ENCODE peak calls at places on chromosomes 3 and 15, in seven cellular contexts. H, O, A, W, K, T and G are unnamed samples.

GRCh38 chr3:155024006-155024638 is 56.0 kb upstream of the MME start:
- DNase-seq in H (no peak), O (no peak), A (no peak), W (no peak), K (no peak), T (no peak), G (no peak)

GRCh38 chr15:32705450-32705849 is 12.4 kb upstream of the GREM1 start:
- DNase-seq in H (no peak), O (no peak), A (no peak), W (no peak), K (no peak), T (no peak), G (no peak)

GRCh38 chr15:84658788-84659411 is 901 bp upstream of the NMB start:
- DNase-seq in H (no peak), O (no peak), A (no peak), W (no peak), K (no peak), T (no peak), G (no peak)

GRCh38 chr15:31342781-31343626 is 16.4 kb downstream of the KLF13 start:
- DNase-seq in H (no peak), O (no peak), A (no peak), W (no peak), K (no peak), T (no peak), G (peak)

GRCh38 chr3:175270199-175270837 is 411.2 kb downstream of the NAALADL2 start:
- DNase-seq in H (no peak), O (no peak), A (no peak), W (no peak), K (no peak), T (no peak), G (no peak)

GRCh38 chr3:188137062-188137461 is 16.9 kb upstream of the LPP start:
- DNase-seq in H (no peak), O (no peak), A (no peak), W (no peak), K (no peak), T (no peak), G (no peak)

GRCh38 chr3:171840831-171841619 is 2.1 kb upstream of the TMEM212 start:
- DNase-seq in H (no peak), O (no peak), A (no peak), W (no peak), K (no peak), T (no peak), G (peak)

GRCh38 chr15:63387741-63388468 is 6.3 kb upstream of the CA12 start:
- DNase-seq in H (no peak), O (no peak), A (no peak), W (no peak), K (no peak), T (no peak), G (peak)

GRCh38 chr15:93520206-93520605 is 431.2 kb upstream of the RGMA start:
- DNase-seq in H (no peak), O (no peak), A (no peak), W (no peak), K (no peak), T (no peak), G (no peak)

GRCh38 chr3:146160964-146161724 is at the start of gene PLOD2:
- DNase-seq in H (no peak), O (no peak), A (peak), W (no peak), K (peak), T (no peak), G (peak)

GRCh38 chr15:32053717-32054116 is 23.4 kb downstream of the CHRNA7 start:
- DNase-seq in H (no peak), O (no peak), A (no peak), W (no peak), K (no peak), T (no peak), G (no peak)

GRCh38 chr15:81098884-81099601 is 35.0 kb upstream of the CFAP161 start:
- DNase-seq in H (no peak), O (no peak), A (no peak), W (no peak), K (no peak), T (no peak), G (peak)

GRCh38 chr15:64894395-64895056 is 17.2 kb upstream of the ANKDD1A start:
- DNase-seq in H (peak), O (peak), A (no peak), W (peak), K (peak), T (peak), G (peak)

GRCh38 chr3:48952510-48953118 is 34.0 kb downstream of the ARIH2 start:
- DNase-seq in H (peak), O (peak), A (peak), W (peak), K (no peak), T (peak), G (peak)

GRCh38 chr15:31325432-31325975 is 1.1 kb upstream of the KLF13 start:
- DNase-seq in H (peak), O (no peak), A (peak), W (peak), K (peak), T (no peak), G (peak)

GRCh38 chr3:17915341-17915740 is 172.9 kb upstream of the TBC1D5 start:
- DNase-seq in H (no peak), O (no peak), A (no peak), W (no peak), K (no peak), T (no peak), G (no peak)

GRCh38 chr15:99090938-99091337 is 13.9 kb upstream of the SYNM start:
- DNase-seq in H (no peak), O (no peak), A (no peak), W (no peak), K (peak), T (no peak), G (no peak)

GRCh38 chr3:125148836-125149235 is 63.7 kb downstream of the SLC12A8 start:
- DNase-seq in H (no peak), O (no peak), A (no peak), W (no peak), K (no peak), T (no peak), G (peak)

GRCh38 chr3:174168538-174169254 is 690.4 kb upstream of the NAALADL2 start:
- DNase-seq in H (no peak), O (no peak), A (no peak), W (no peak), K (peak), T (no peak), G (no peak)

GRCh38 chr3:11434017-11434526 is 161.9 kb downstream of the ATG7 start:
- DNase-seq in H (no peak), O (no peak), A (peak), W (no peak), K (peak), T (no peak), G (peak)